ENCODE peak calls at places on chromosomes 16 and 17, in five cellular contexts. W is choroid plexus epithelial cell, F is non-pigmented ciliary epithelial cell, Q is NCI-H1930, A is nucleus accumbens. P is an unnamed sample.

GRCh38 chr17:8940866-8941471 is 24.5 kb downstream of the PIK3R5 start:
- DNase-seq in A (no peak), Q (no peak), W (no peak), F (no peak), P (no peak)

GRCh38 chr16:69476920-69477418 is 52.5 kb downstream of the CYB5B start:
- DNase-seq in W (peak; percentile 82), Q (no peak), F (peak; percentile 72), A (no peak), P (no peak)

GRCh38 chr16:23863511-23864422 is 28.0 kb downstream of the PRKCB start:
- DNase-seq in W (no peak), Q (no peak), A (no peak), F (no peak), P (no peak)

GRCh38 chr17:33140413-33141099 is 148.9 kb downstream of the SPACA3 start:
- DNase-seq in A (no peak), Q (no peak), F (no peak), W (no peak), P (no peak)

GRCh38 chr16:66681676-66682075 is 14.9 kb downstream of the CMTM4 start:
- DNase-seq in F (no peak), W (no peak), A (no peak), Q (no peak), P (no peak)

GRCh38 chr16:67539271-67539670 is 10.6 kb downstream of the RIPOR1 start:
- DNase-seq in Q (no peak), W (no peak), A (no peak), F (no peak), P (no peak)

GRCh38 chr17:30969989-30970680 is 704 bp upstream of the RNF135 start:
- DNase-seq in Q (no peak), A (no peak), W (peak; percentile 18), F (no peak), P (no peak)

GRCh38 chr16:56841233-56841632 is 23.8 kb upstream of the SLC12A3 start:
- DNase-seq in Q (no peak), F (no peak), A (no peak), W (peak; percentile 73), P (no peak)

GRCh38 chr16:2513405-2514332 is at the start of gene ATP6V0C:
- DNase-seq in W (peak; percentile 85), Q (peak; percentile 94), A (peak; percentile 97), F (no peak), P (peak; percentile 90)

GRCh38 chr16:53605979-53606378 is 97.7 kb downstream of the RPGRIP1L start:
- DNase-seq in Q (no peak), F (no peak), A (no peak), W (no peak), P (no peak)

GRCh38 chr16:50602531-50603205 is 54.5 kb downstream of the NKD1 start:
- DNase-seq in Q (no peak), F (no peak), W (no peak), A (no peak), P (no peak)

GRCh38 chr17:19742495-19742894 is 5.6 kb downstream of the ALDH3A1 start:
- DNase-seq in Q (no peak), W (no peak), F (no peak), A (no peak), P (no peak)

GRCh38 chr16:50695017-50696000 is 1.9 kb downstream of the NOD2 start:
- DNase-seq in Q (no peak), A (no peak), W (no peak), F (no peak), P (no peak)

GRCh38 chr17:83096401-83097220 is 17.2 kb downstream of the METRNL start:
- DNase-seq in A (no peak), W (no peak), F (no peak), Q (no peak), P (peak; percentile 60)

GRCh38 chr17:7912927-7913524 is 3.1 kb downstream of the RNF227 start:
- DNase-seq in W (peak; percentile 87), F (no peak), Q (peak; percentile 42), A (no peak), P (no peak)

GRCh38 chr16:87725596-87726235 is 40.1 kb downstream of the KLHDC4 start:
- DNase-seq in W (peak; percentile 91), A (peak; percentile 27), F (no peak), Q (no peak), P (no peak)

GRCh38 chr16:66660422-66661209 is 35.9 kb downstream of the CMTM4 start:
- DNase-seq in A (peak; percentile 20), Q (no peak), W (peak; percentile 90), F (peak; percentile 68), P (no peak)

GRCh38 chr17:70168044-70168978 is 1.0 kb upstream of the KCNJ2 start:
- DNase-seq in Q (peak; percentile 66), W (peak; percentile 92), F (peak; percentile 72), A (peak; percentile 62), P (peak; percentile 40)

GRCh38 chr16:75244844-75245758 is 6.3 kb downstream of the BCAR1 start:
- DNase-seq in Q (no peak), F (peak; percentile 85), W (peak; percentile 98), A (peak; percentile 88), P (no peak)

GRCh38 chr17:16026895-16027294 is 27.3 kb downstream of the TTC19 start:
- DNase-seq in W (no peak), F (no peak), A (no peak), Q (no peak), P (no peak)

GRCh38 chr17:68507581-68507980 is 4.6 kb upstream of the PRKAR1A start:
- DNase-seq in F (no peak), A (no peak), W (peak; percentile 33), Q (no peak), P (no peak)